ENCODE peak calls at places on chromosomes 3 and 15, in four cellular contexts. Y, B, P and L are unnamed samples.

GRCh38 chr3:108590443-108590842 is 921 bp downstream of the DZIP3 start:
- DNase-seq in B (no peak), P (no peak), Y (no peak), L (no peak)

GRCh38 chr3:190132376-190132775 is 11.7 kb upstream of the P3H2 start:
- DNase-seq in Y (peak), P (no peak), B (no peak), L (no peak)

GRCh38 chr3:45800611-45801010 is 4.3 kb upstream of the SLC6A20 start:
- DNase-seq in P (no peak), Y (no peak), B (no peak), L (no peak)

GRCh38 chr15:78034495-78035191 is 42.9 kb downstream of the TBC1D2B start:
- DNase-seq in P (no peak), B (no peak), Y (no peak), L (no peak)

GRCh38 chr3:36210840-36211655 is 169.3 kb upstream of the STAC start:
- DNase-seq in B (no peak), P (no peak), Y (no peak), L (no peak)

GRCh38 chr3:39146083-39146501 is 7.3 kb downstream of the CSRNP1 start:
- DNase-seq in P (no peak), Y (no peak), B (peak), L (no peak)

GRCh38 chr15:76345880-76346665 is 9.5 kb downstream of the ISL2 start:
- DNase-seq in B (no peak), Y (no peak), P (no peak), L (no peak)

GRCh38 chr3:23203651-23204111 is 554 bp downstream of the UBE2E2 start:
- DNase-seq in P (no peak), B (peak), Y (peak), L (no peak)

GRCh38 chr3:129732200-129732876 is 125.9 kb upstream of the PLXND1 start:
- DNase-seq in Y (no peak), P (no peak), B (no peak), L (no peak)

GRCh38 chr3:153172796-153173757 is 11.1 kb downstream of the RAP2B start:
- DNase-seq in B (no peak), Y (no peak), P (no peak), L (no peak)

GRCh38 chr3:141328286-141329166 is 39.8 kb upstream of the ZBTB38 start:
- DNase-seq in P (no peak), Y (no peak), B (no peak), L (no peak)

GRCh38 chr3:28240440-28240839 is 979 bp upstream of the CMC1 start:
- DNase-seq in Y (no peak), B (no peak), P (no peak), L (no peak)

GRCh38 chr3:87088984-87089841 is 98.3 kb upstream of the VGLL3 start:
- DNase-seq in P (peak), Y (peak), B (peak), L (peak)

GRCh38 chr3:194204036-194204792 is 68.3 kb downstream of the HES1 start:
- DNase-seq in P (no peak), B (peak), Y (no peak), L (no peak)

GRCh38 chr15:32704343-32705076 is 13.3 kb upstream of the GREM1 start:
- DNase-seq in B (no peak), Y (peak), P (peak), L (no peak)

GRCh38 chr3:106728315-106728821 is 648.9 kb upstream of the CCDC54 start:
- DNase-seq in B (no peak), Y (peak), P (peak), L (peak)

GRCh38 chr3:189588061-189588817 is 43.0 kb upstream of the TP63 start:
- DNase-seq in B (no peak), Y (peak), P (peak), L (peak)

GRCh38 chr15:82944038-82944437 is 8.5 kb downstream of the HOMER2 start:
- DNase-seq in P (no peak), B (no peak), Y (no peak), L (no peak)

GRCh38 chr3:176663819-176664218 is 533.5 kb downstream of the TBL1XR1 start:
- DNase-seq in Y (peak), B (no peak), P (peak), L (peak)

GRCh38 chr15:55694652-55695150 is 48.3 kb downstream of the PRTG start:
- DNase-seq in P (no peak), B (no peak), Y (no peak), L (no peak)

GRCh38 chr3:28951773-28952556 is 328.9 kb upstream of the RBMS3 start:
- DNase-seq in P (no peak), Y (no peak), B (no peak), L (no peak)

GRCh38 chr3:49900491-49901153 is 3.1 kb downstream of the MST1R start:
- DNase-seq in B (peak), Y (no peak), P (peak), L (no peak)

GRCh38 chr15:43943511-43943910 is 116.7 kb downstream of the WDR76 start:
- DNase-seq in B (no peak), Y (peak), P (peak), L (peak)

GRCh38 chr3:39639344-39640236 is 169.8 kb upstream of the MYRIP start:
- DNase-seq in P (peak), B (no peak), Y (peak), L (peak)

GRCh38 chr15:31352283-31352880 is 25.7 kb downstream of the KLF13 start:
- DNase-seq in P (no peak), Y (peak), B (peak), L (no peak)

GRCh38 chr3:136954980-136955780 is 2.6 kb upstream of the IL20RB start:
- DNase-seq in B (no peak), Y (no peak), P (no peak), L (no peak)

GRCh38 chr15:46413799-46414198 is 779.0 kb downstream of the SQOR start:
- DNase-seq in B (no peak), P (peak), Y (no peak), L (no peak)

GRCh38 chr3:107988464-107989156 is 102.2 kb downstream of the CD47 start:
- DNase-seq in Y (peak), P (peak), B (peak), L (peak)

GRCh38 chr3:172808969-172809546 is 58.5 kb downstream of the ECT2 start:
- DNase-seq in Y (peak), B (no peak), P (peak), L (peak)

GRCh38 chr3:114565201-114565600 is 271.4 kb downstream of the TIGIT start:
- DNase-seq in Y (peak), B (no peak), P (no peak), L (peak)

GRCh38 chr3:184230603-184231528 is 1.5 kb downstream of the VWA5B2 start:
- DNase-seq in B (no peak), Y (no peak), P (no peak), L (no peak)

GRCh38 chr3:184227481-184227935 is 1.9 kb upstream of the VWA5B2 start:
- DNase-seq in P (no peak), B (peak), Y (peak), L (no peak)

GRCh38 chr3:184230081-184230602 is 757 bp downstream of the VWA5B2 start:
- DNase-seq in B (no peak), Y (no peak), P (no peak), L (no peak)

GRCh38 chr3:184228376-184229137 is 828 bp upstream of the VWA5B2 start:
- DNase-seq in Y (no peak), P (no peak), B (no peak), L (no peak)

DNA sequence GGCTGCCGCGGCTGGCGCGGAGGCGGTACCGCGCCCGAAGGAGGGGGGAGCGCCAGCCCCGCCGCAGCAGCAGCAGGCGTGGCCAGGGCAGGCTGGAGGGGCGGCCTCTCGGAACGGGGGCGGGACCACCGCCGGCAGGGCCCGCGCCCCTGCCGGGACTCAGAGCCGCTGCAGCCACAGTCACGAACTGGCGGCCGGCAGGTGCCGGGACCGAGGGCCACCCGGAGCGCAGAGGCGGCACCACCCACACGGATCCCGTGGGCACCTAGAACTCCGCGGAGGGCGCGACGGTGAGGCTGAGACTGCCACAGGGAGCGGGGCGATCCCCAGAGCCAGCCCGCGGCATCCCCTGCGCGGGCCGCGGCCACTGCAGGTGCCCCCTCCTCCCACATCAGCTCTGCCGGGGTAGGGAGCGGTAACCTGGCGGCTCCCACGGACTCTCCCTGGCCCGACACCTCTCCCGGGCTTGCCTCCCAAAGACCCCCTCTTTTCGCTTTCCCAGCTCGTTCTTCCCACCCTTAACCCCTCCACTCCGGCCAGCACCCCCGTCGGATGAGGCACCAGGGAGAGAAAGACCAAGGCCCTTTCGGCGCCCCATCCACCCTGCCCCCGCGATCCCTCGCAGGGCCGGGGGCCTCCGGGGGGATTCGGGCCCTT is at the start of gene VWA5B2:
- DNase-seq in B (peak), Y (peak), P (peak), L (no peak)
- TF ChIP-seq CTCF in B (no peak), Y (no peak), P (no peak), L (no peak)

GRCh38 chr15:62068071-62068786 is 1.5 kb downstream of the C2CD4A start:
- DNase-seq in P (no peak), Y (peak), B (peak), L (no peak)
- TF ChIP-seq CTCF in P (peak), Y (peak), B (peak), L (no peak)

DNA sequence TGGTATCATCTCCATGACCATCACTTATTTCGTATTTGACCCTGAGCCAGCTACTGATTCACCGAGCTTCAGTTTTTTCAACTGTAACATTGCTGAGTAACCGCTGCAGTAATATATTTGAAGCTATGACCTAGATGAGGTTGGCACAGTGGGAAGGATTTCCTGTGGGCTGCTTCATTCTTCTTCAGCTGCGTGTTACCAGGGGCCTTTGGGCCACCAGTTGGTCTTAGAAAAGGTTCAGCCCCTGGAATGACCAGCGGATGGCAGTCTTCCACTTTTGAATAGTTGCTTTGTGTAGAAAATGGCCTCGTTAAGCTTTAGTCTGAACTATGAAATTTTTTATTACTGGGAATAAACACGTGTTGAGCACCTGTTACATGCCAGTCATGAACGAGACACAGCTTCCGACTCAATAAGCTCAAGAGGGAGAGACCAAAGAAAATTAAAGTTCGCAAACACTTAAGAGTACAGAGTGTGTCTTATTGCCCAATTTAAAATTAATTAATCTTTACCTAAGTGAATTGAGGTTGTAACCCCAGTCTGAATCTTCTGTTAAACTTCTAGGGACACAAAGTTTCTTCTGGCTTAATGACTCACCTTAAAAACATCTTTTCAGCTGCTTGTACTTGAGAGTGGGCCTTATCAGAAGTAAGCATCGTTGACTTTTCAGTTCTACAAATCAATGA is 57.6 kb upstream of the NR2E3 start:
- DNase-seq in B (peak), P (peak), Y (peak), L (peak)
- TF ChIP-seq CTCF in B (peak), P (peak), Y (peak), L (peak)

GRCh38 chr15:94584833-94585244 is 353.5 kb downstream of the MCTP2 start:
- DNase-seq in P (no peak), B (no peak), Y (peak), L (no peak)

GRCh38 chr15:94580186-94580585 is 348.8 kb downstream of the MCTP2 start:
- DNase-seq in Y (no peak), P (no peak), B (peak), L (no peak)

GRCh38 chr15:94579261-94579660 is 347.9 kb downstream of the MCTP2 start:
- DNase-seq in Y (no peak), B (no peak), P (no peak), L (no peak)

GRCh38 chr15:94586099-94586498 is 354.7 kb downstream of the MCTP2 start:
- DNase-seq in P (no peak), Y (no peak), B (no peak), L (no peak)

DNA sequence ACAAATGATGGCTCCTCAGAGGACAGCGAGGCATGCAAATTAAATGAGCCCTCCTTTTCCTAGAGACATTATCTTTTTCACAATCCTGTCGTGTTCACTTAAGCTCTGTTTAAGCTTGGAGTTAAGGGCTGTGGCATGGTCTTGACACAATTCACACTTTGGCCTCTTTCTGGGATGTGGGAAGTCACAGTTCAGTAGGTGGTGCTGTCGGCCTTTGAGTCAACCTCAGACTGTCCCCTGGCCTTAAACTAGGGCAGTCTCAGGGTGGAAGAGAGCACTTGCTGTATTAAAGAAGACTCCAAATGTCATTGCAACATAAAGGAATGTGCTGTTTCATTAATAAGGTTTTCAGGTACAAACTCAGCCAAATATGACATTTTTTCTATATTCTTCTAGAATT is 351.0 kb downstream of the MCTP2 start:
- DNase-seq in Y (peak), B (no peak), P (no peak), L (no peak)
- TF ChIP-seq CTCF in Y (peak), B (peak), P (no peak), L (no peak)

DNA sequence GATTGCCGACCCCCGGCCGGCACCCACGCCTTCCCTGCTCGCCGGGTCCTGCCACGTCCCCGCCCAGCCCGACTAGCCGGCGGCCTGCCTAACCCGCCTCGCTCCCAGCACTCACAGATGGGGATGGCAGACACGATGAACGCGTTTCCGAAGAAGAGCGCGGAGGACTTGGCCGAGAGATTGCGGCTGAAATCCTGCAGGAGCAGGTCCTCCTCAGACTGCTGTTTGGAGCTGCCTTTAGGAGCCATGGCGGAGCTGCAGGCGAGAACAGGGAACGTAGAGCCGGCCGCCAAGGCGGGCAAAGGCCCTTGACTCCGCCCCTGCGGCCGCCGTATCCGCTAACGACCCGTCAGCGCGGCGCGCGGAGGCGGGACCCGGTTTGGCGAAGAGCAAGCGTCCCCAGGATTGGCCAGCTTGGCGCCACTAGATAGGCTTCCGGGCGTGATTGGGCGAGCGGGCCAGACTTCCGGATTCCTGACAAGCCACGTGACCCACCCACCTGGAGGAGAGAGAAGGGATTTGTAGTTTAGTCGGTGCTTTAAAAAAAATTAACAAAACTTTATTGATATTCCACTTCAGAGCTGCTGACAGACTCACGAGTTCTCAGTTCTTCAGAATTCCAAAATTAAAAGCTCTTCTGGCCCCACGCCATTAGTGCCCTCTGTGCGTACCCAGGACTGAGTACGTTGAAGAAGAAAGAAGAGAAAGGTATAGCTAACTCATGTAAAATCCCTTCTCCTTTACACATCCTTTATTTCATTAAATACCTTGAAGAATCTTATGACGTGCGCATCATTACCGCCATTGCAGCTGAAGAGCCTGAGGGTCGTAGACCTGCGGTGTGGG is at the start of gene SSR3:
- DNase-seq in P (peak), Y (peak), B (peak), L (peak)
- TF ChIP-seq CTCF in P (peak), Y (no peak), B (no peak), L (no peak)

GRCh38 chr3:16663852-16664712 is 58.9 kb upstream of the DAZL start:
- DNase-seq in Y (no peak), B (no peak), P (no peak), L (no peak)

GRCh38 chr3:16658933-16659793 is 53.9 kb upstream of the DAZL start:
- DNase-seq in Y (no peak), B (no peak), P (no peak), L (no peak)

GRCh38 chr3:16653712-16654111 is 48.5 kb upstream of the DAZL start:
- DNase-seq in P (no peak), Y (no peak), B (no peak), L (no peak)

DNA sequence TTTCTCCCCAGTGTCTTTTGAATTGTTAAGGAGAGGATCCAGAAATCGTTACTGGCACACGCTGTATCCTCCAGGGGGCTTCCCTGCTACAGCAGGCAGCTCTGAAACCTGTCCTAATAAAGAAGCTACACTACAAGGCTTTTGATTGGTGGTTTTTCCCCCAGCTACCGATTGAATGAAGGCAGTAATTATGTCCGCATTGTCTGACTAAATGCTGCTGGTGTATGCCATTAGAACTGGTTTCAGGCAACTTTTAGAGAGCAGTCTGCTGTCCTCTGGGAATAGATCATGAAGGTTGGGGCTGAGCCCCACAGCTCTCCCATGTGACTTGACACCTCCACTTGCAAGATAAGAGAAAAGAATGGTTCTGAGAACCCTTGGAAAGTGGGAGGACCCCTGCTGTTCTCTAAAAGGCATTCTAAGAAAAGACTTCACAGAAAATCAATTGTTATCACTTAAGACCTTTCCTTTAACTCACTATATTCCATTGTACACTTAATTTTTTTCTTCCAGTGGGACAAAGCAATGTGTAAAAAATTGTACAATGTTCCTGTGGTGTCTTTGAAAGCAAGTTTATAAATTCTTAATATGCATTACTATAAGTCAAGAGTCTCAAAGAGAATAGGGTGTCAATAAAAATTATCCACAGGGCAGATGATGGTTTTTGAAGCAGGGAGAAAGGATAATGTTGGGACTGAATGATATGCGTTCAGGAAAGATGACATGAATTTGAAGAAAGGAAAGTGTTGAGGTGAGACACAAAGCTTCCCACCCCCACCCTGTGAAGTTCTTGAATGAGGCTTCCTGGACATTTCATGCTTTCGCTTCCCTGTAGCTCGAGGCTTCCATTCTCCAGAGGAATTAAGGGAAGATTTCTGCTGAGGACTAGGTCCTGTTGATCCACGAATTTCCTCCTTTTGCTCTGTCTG is 53.0 kb upstream of the DAZL start:
- DNase-seq in P (no peak), B (no peak), Y (peak), L (no peak)
- TF ChIP-seq CTCF in P (peak), B (no peak), Y (peak), L (no peak)

GRCh38 chr15:34664418-34664817 is 81.0 kb upstream of the GOLGA8B start:
- DNase-seq in P (no peak), Y (no peak), B (no peak), L (no peak)
- TF ChIP-seq CTCF in P (no peak), Y (no peak), B (no peak), L (no peak)